ENCODE peak calls at places on chromosomes 12 and 14, in four cellular contexts. X is mesenchymal stem cell, A is stomach, S is prostate gland. F is an unnamed sample.
A peak's percentile ranks its signal among the peaks of the same experiment; 100 is the strongest.

GRCh38 chr14:101442451-101442850 is 118.8 kb upstream of the DIO3 start:
- DNase-seq in S (no peak), A (no peak), X (no peak), F (no peak)

GRCh38 chr14:60510254-60510975 is 1.5 kb downstream of the SIX6 start:
- DNase-seq in X (no peak), A (no peak), S (no peak), F (no peak)

GRCh38 chr12:109927622-109928021 is 27.5 kb downstream of the TCHP start:
- DNase-seq in X (peak; percentile 57), S (no peak), A (peak; percentile 27), F (no peak)

GRCh38 chr12:51388066-51388799 is 3.0 kb downstream of the GALNT6 start:
- DNase-seq in X (peak; percentile 67), S (no peak), A (no peak), F (no peak)

GRCh38 chr12:1171657-1172056 is 180.6 kb downstream of the ERC1 start:
- DNase-seq in A (no peak), X (peak; percentile 10), S (no peak), F (peak; percentile 79)

GRCh38 chr12:104384141-104384880 is 72.4 kb upstream of the CHST11 start:
- DNase-seq in A (no peak), X (no peak), S (no peak), F (no peak)

GRCh38 chr12:79128956-79129355 is 264.4 kb downstream of the SYT1 start:
- DNase-seq in X (no peak), S (no peak), A (no peak), F (no peak)

GRCh38 chr14:62216121-62216520 is 453.9 kb downstream of the SNAPC1 start:
- DNase-seq in A (no peak), S (no peak), X (no peak), F (no peak)

GRCh38 chr14:25351269-25351668 is 301.3 kb upstream of the STXBP6 start:
- DNase-seq in S (no peak), A (no peak), X (no peak), F (no peak)

GRCh38 chr14:58746701-58747100 is 108.9 kb downstream of the DACT1 start:
- DNase-seq in X (no peak), S (no peak), A (no peak), F (no peak)

GRCh38 chr14:93683241-93683640 is 105.0 kb downstream of the PRIMA1 start:
- DNase-seq in X (no peak), A (no peak), S (no peak), F (peak; percentile 73)

GRCh38 chr12:50174971-50175715 is 8.0 kb upstream of the CERS5 start:
- DNase-seq in S (peak; percentile 33), A (no peak), X (peak; percentile 82), F (peak; percentile 53)

GRCh38 chr14:33952541-33952940 is 1.7 kb upstream of the EGLN3 start:
- DNase-seq in X (no peak), S (no peak), A (no peak), F (no peak)

GRCh38 chr12:70275045-70275444 is 31.8 kb downstream of the CNOT2 start:
- DNase-seq in A (no peak), X (no peak), S (no peak), F (no peak)

GRCh38 chr14:74085828-74086227 is 1.1 kb downstream of the LIN52 start:
- DNase-seq in X (no peak), S (no peak), A (no peak), F (no peak)

GRCh38 chr14:52850520-52850919 is 59.1 kb upstream of the GNPNAT1 start:
- DNase-seq in X (no peak), S (no peak), A (no peak), F (no peak)

GRCh38 chr14:95290769-95291440 is 28.8 kb downstream of the CLMN start:
- DNase-seq in A (peak; percentile 76), S (peak; percentile 63), X (no peak), F (peak; percentile 83)

GRCh38 chr12:33628087-33628486 is 188.5 kb upstream of the SYT10 start:
- DNase-seq in S (no peak), A (no peak), X (no peak), F (peak; percentile 18)

GRCh38 chr12:13268606-13269005 is 72.1 kb downstream of the EMP1 start:
- DNase-seq in X (no peak), S (no peak), A (no peak), F (no peak)
- H3K4me3 ChIP-seq in X (no peak overlapping the region), S (no peak overlapping the region), A (no peak overlapping the region), F (no peak overlapping the region)

DNA sequence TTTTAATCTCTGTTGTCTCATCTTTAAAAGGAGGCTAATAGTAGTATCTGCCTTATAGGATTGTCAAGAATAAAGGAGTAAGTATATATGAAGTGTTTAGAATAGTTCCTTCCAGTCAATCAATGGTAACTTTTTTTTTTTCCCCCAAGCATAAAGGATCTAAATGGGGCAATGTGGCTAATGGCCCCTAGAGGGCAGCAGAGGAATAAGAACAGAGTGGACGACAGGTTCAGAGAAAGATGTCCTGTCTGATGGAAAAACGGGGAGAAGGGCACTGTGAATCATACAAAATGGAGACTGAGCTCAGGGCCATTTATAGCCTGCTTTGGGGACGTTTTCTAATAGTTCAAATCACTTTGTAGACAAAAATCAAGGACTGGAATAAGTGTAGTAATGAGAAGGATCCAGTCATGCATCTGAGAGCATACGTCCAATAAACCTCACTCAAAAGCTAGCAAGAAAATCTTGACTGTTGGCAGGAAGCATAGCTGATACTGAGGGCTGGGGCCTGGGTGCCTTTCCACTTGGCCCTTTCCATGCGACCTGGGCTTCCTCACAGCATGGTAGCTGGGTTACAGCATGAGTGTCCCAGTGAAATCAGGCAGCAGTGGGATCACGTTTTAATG is 51.3 kb downstream of the IFNG-AS1 start:
- DNase-seq in A (peak; percentile 71), S (peak; percentile 42), X (peak; percentile 76), F (peak; percentile 64)
- H3K27ac ChIP-seq in A (no peak overlapping the region), S (no peak overlapping the region), X (no peak overlapping the region), F (no peak overlapping the region)

GRCh38 chr14:23112359-23113178 is 6.5 kb downstream of the CEBPE start:
- DNase-seq in A (no peak), S (no peak), X (no peak), F (no peak)

GRCh38 chr14:23115492-23115850 is 3.6 kb downstream of the CEBPE start:
- DNase-seq in A (no peak), S (no peak), X (no peak), F (no peak)

GRCh38 chr14:23114669-23115491 is 4.2 kb downstream of the CEBPE start:
- DNase-seq in X (peak; percentile 95), A (no peak), S (no peak), F (peak; percentile 70)

GRCh38 chr14:23114120-23114458 is 5.0 kb downstream of the CEBPE start:
- DNase-seq in A (no peak), S (no peak), X (no peak), F (no peak)

DNA sequence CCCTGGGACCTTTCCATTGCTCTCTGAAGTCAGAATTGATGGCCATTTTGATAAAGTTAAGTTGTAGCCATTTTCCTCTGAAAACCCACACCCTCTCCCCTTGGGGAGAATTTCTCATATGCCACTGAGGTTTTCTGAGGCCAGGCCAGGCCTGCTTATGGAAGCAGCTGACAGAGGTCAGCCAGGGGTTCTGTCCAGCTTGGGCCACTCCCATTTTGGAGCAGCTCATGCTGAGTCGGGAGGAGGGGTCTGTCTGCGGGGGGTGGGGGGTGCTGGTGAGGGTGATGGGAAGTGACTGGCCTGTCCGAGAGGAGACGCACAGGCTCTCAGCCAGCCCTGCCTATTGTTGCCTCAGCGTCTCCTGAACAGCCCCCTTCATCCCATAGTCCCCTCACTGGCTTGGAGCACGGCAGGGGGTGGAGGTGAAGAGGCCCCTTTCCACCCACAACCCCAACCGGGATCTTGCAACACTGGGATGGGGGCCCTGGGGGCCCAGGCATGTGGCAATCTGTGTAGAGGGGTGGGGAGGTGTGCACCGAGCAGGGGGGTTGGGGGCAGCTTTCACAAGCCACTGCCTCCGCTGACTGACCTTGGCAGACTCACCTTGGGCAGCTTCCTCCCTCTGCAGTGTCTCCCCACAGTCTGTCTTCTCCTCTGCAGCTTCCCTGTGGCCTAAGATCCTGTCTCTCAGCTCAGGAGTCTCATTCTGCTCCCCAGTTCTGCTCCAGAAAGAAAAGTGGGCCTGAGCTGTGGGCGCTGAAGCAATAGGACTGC is 5.5 kb downstream of the CEBPE start:
- DNase-seq in X (peak; percentile 35), S (no peak), A (no peak), F (no peak)
- H3K4me1 ChIP-seq in X (peaks cover 30% of the 10 kb centered on the region), S (no peaks in the 10 kb centered on the region), A (peaks cover 30% of the 10 kb centered on the region), F (peaks cover 22% of the 10 kb centered on the region)

DNA sequence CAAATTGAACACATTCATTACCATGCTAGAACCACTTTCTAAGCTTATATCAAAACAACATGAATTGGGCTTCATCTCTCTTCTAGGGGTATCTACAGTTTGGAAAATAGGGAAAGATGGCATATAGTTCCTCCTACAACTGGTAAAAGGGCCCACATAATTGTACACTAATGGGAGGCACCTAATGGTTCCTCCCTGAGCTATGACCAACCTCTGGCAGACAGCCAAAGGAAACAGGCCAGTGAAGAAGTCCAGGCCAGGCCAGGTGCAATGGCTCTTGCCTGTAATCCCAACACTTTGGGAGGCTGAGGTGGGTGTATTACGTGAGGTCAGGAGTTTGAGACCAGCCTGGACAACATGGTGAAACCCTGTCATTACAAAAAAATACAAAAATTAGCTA is 23.2 kb upstream of the APOF start:
- DNase-seq in X (no peak), S (no peak), A (peak; percentile 71), F (peak; percentile 13)
- H3K4me3 ChIP-seq in X (no peak overlapping the region), S (no peak overlapping the region), A (no peak overlapping the region), F (no peak overlapping the region)

GRCh38 chr12:106999444-106999843 is 12.5 kb upstream of the MTERF2 start:
- DNase-seq in X (no peak), A (no peak), S (no peak), F (no peak)

GRCh38 chr12:106997916-106998315 is 11.0 kb upstream of the MTERF2 start:
- DNase-seq in S (no peak), A (no peak), X (no peak), F (no peak)

DNA sequence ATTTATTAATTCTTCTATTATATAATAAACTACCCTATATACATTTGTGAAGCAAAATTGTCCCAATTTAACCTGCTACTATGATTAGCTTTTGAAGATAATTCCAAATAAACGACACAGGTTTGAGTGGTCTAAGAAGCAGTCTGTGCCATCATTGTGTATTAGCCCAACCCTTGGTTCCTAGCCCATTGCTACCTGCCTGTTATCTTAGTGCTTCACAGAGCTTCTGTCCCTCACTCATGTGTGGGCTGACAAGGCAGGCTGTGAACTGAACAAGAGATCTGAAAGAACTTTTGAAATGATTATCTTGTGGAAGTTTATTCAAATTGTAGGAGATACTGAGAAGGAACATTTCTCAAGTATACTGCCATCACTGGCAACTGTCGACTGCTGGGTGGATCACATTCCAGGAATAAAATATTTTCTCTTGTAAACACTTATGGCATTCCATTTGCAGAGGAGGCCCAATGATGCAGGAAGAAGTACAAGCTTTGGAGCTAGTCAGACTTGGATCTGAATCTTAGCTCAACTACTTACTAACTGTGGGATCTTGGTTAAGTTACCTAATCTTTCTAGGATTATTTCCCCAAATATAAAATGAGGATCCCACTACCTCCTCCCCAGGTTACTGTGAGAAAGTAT is 7.8 kb upstream of the MTERF2 start:
- DNase-seq in A (no peak), X (peak; percentile 44), S (no peak), F (no peak)
- H3K27ac ChIP-seq in A (no peak overlapping the region), X (peak overlapping the region; percentile 51), S (no peak overlapping the region), F (no peak overlapping the region)